ENCODE peak calls at places on chromosomes 4 and X, in six cellular contexts. C is lower leg skin; E is Caco-2; D is CD8-positive, alpha-beta T cell; G is fibroblast of lung; X is colonic mucosa. N is an unnamed sample.
A peak's percentile ranks its signal among the peaks of the same experiment; 100 is the strongest.

GRCh38 chr4:23368081-23368697 is 521.7 kb downstream of the PPARGC1A start:
- DNase-seq in C (no peak), E (peak; percentile 31), D (no peak), G (no peak), X (peak; percentile 50), N (no peak)

GRCh38 chr4:52869196-52869595 is 7.1 kb downstream of the RASL11B start:
- DNase-seq in C (peak; percentile 87), E (no peak), D (no peak), G (peak; percentile 19), X (peak; percentile 50), N (peak; percentile 87)

GRCh38 chr4:12932203-12932788 is 551.8 kb downstream of the RAB28 start:
- DNase-seq in C (no peak), E (no peak), D (no peak), G (no peak), X (no peak), N (no peak)

GRCh38 chr4:101711590-101712255 is 78.8 kb upstream of the BANK1 start:
- DNase-seq in C (no peak), E (no peak), D (no peak), G (no peak), X (no peak), N (no peak)

GRCh38 chr4:169229571-169230028 is 41.2 kb downstream of the SH3RF1 start:
- DNase-seq in C (no peak), E (no peak), D (no peak), G (peak; percentile 98), X (no peak), N (no peak)

GRCh38 chrX:44747317-44747716 is 96.5 kb upstream of the DUSP21 start:
- DNase-seq in C (no peak), E (no peak), D (no peak), G (no peak), X (no peak), N (no peak)

GRCh38 chrX:7318661-7319060 is 170.7 kb upstream of the PUDP start:
- DNase-seq in C (no peak), E (no peak), D (no peak), G (no peak), X (no peak), N (no peak)

GRCh38 chr4:150090836-150091235 is 12.6 kb downstream of the DCLK2 start:
- DNase-seq in C (no peak), E (no peak), D (no peak), G (peak; percentile 92), X (no peak), N (no peak)

GRCh38 chrX:38985375-38985774 is 184.1 kb downstream of the MID1IP1 start:
- DNase-seq in C (no peak), E (no peak), D (no peak), G (no peak), X (no peak), N (no peak)

GRCh38 chrX:53262918-53263394 is 18.4 kb downstream of the IQSEC2 start:
- DNase-seq in C (no peak), E (no peak), D (no peak), G (peak; percentile 66), X (peak; percentile 36), N (no peak)

GRCh38 chr4:48033825-48034413 is 17.3 kb downstream of the NIPAL1 start:
- DNase-seq in C (no peak), E (no peak), D (peak; percentile 41), G (peak; percentile 7), X (peak; percentile 65), N (no peak)

GRCh38 chr4:168656055-168656660 is 159.3 kb downstream of the PALLD start:
- DNase-seq in C (no peak), E (no peak), D (no peak), G (peak; percentile 93), X (no peak), N (no peak)

GRCh38 chr4:7691992-7692391 is 247.7 kb downstream of the AFAP1 start:
- DNase-seq in C (no peak), E (no peak), D (no peak), G (peak; percentile 41), X (no peak), N (no peak)

GRCh38 chr4:8316251-8316771 is 46.8 kb downstream of the HTRA3 start:
- DNase-seq in C (no peak), E (no peak), D (no peak), G (no peak), X (no peak), N (no peak)

GRCh38 chrX:32708542-32708941 is 502.8 kb downstream of the DMD start:
- DNase-seq in C (no peak), E (no peak), D (no peak), G (no peak), X (no peak), N (no peak)

GRCh38 chr4:634599-634985 is 9.2 kb downstream of the PDE6B start:
- DNase-seq in C (no peak), E (peak; percentile 15), D (no peak), G (no peak), X (no peak), N (no peak)

GRCh38 chrX:85544609-85545008 is 165.1 kb upstream of the POF1B start:
- DNase-seq in C (no peak), E (no peak), D (no peak), G (no peak), X (no peak), N (no peak)

GRCh38 chr4:7974425-7974824 is 34.8 kb upstream of the AFAP1 start:
- DNase-seq in C (no peak), E (no peak), D (no peak), G (no peak), X (no peak), N (no peak)

GRCh38 chrX:38970845-38971244 is 169.6 kb downstream of the MID1IP1 start:
- DNase-seq in C (no peak), E (no peak), D (no peak), G (no peak), X (no peak), N (no peak)

GRCh38 chrX:39301041-39301440 is 499.8 kb downstream of the MID1IP1 start:
- DNase-seq in C (peak; percentile 56), E (no peak), D (no peak), G (no peak), X (no peak), N (no peak)

GRCh38 chr4:41361831-41362646 is 105.3 kb downstream of the UCHL1 start:
- DNase-seq in C (no peak), E (no peak), D (no peak), G (no peak), X (no peak), N (no peak)

GRCh38 chrX:79107891-79108718 is 36.4 kb upstream of the GPR174 start:
- DNase-seq in C (no peak), E (no peak), D (no peak), G (no peak), X (no peak), N (no peak)

GRCh38 chr4:4590496-4590895 is 48.6 kb upstream of the STX18 start:
- DNase-seq in C (peak; percentile 39), E (no peak), D (no peak), G (peak; percentile 41), X (no peak), N (no peak)

GRCh38 chr4:11622961-11623725 is 194.4 kb upstream of the HS3ST1 start:
- DNase-seq in C (no peak), E (no peak), D (no peak), G (no peak), X (no peak), N (no peak)

GRCh38 chr4:52421811-52422213 is 237.3 kb downstream of the USP46 start:
- DNase-seq in C (no peak), E (no peak), D (no peak), G (no peak), X (no peak), N (no peak)

GRCh38 chr4:75289843-75290616 is 224.2 kb downstream of the RCHY1 start:
- DNase-seq in C (no peak), E (no peak), D (no peak), G (no peak), X (peak; percentile 44), N (no peak)
- H3K4me3 ChIP-seq in C (no peak overlapping the region), E (no peak overlapping the region), D (no peak overlapping the region), G (no peak overlapping the region), X (no peak overlapping the region), N (no peak overlapping the region)

GRCh38 chr4:76950846-76951321 is 1.3 kb downstream of the SEPTIN11 start:
- DNase-seq in C (no peak), E (peak; percentile 46), D (no peak), G (peak; percentile 56), X (peak; percentile 53), N (no peak)

GRCh38 chr4:76951333-76952033 is 1.9 kb downstream of the SEPTIN11 start:
- DNase-seq in C (no peak), E (no peak), D (no peak), G (peak; percentile 40), X (no peak), N (no peak)

GRCh38 chr4:76950052-76950845 is 697 bp downstream of the SEPTIN11 start:
- DNase-seq in C (peak; percentile 92), E (peak; percentile 56), D (peak; percentile 22), G (peak; percentile 52), X (peak; percentile 85), N (peak; percentile 80)

GRCh38 chr4:76948441-76949292 is 885 bp upstream of the SEPTIN11 start:
- DNase-seq in C (peak; percentile 94), E (peak; percentile 89), D (peak; percentile 47), G (peak; percentile 86), X (peak; percentile 81), N (peak; percentile 91)

GRCh38 chr4:76949293-76950051 is at the start of gene SEPTIN11:
- DNase-seq in C (peak; percentile 98), E (peak; percentile 94), D (peak; percentile 74), G (peak; percentile 95), X (peak; percentile 93), N (peak; percentile 96)
- H3K4me3 ChIP-seq in C (peak within 1 kb of the TSS; percentile 85), E (peak within 1 kb of the TSS; percentile 94), D (peak within 1 kb of the TSS; percentile 89), G (peak within 1 kb of the TSS; percentile 94), X (peak within 1 kb of the TSS; percentile 58), N (peak within 1 kb of the TSS; percentile 88)

GRCh38 chrX:9781941-9782340 is 4.3 kb upstream of the SHROOM2 start:
- DNase-seq in C (no peak), E (no peak), D (no peak), G (no peak), X (no peak), N (no peak)
- H3K4me3 ChIP-seq in C (no peak overlapping the region), E (no peak overlapping the region), D (no peak overlapping the region), G (no peak overlapping the region), X (no peak overlapping the region), N (no peak overlapping the region)

GRCh38 chr4:183988874-183989273 is 83.8 kb downstream of the STOX2 start:
- DNase-seq in C (no peak), E (no peak), D (no peak), G (no peak), X (no peak), N (no peak)

GRCh38 chr4:183989471-183989870 is 84.4 kb downstream of the STOX2 start:
- DNase-seq in C (no peak), E (no peak), D (no peak), G (peak; percentile 40), X (no peak), N (no peak)

GRCh38 chr4:183987529-183987946 is 82.4 kb downstream of the STOX2 start:
- DNase-seq in C (peak; percentile 90), E (peak; percentile 73), D (no peak), G (peak; percentile 91), X (peak; percentile 53), N (peak; percentile 85)

GRCh38 chr4:183986645-183987528 is 81.8 kb downstream of the STOX2 start:
- DNase-seq in C (no peak), E (no peak), D (no peak), G (no peak), X (no peak), N (no peak)

DNA sequence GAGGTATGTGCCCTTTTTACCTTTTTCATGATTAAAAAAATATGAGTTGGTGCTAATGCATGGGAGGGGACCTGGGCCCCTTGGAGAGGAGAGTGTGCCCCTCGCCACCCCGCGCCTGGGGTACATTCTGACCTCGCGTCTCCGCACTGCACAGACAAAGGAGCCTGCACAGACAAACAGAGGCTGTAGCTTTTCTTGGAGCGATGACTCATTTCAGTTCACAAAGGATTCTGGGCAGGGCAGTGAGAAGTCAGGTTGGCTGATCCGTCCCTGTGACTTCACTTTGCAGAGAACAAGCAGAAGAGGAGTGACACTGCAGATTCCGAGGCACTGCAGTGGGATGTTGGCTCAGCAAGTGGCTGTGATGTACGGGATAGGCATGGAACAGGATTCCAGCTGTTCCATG is 82.9 kb downstream of the STOX2 start:
- DNase-seq in C (no peak), E (peak; percentile 74), D (no peak), G (peak; percentile 97), X (peak; percentile 58), N (peak; percentile 86)
- H3K4me3 ChIP-seq in C (no peak overlapping the region), E (peak overlapping the region; percentile 26), D (no peak overlapping the region), G (peak overlapping the region; percentile 2), X (peak overlapping the region; percentile 17), N (peak overlapping the region; percentile 73)